ENCODE peak calls at places on chromosomes 12 and 14, in six cellular contexts. One of them, this sample, is unnamed.

GRCh38 chr12:47941475-47942326 is 21.7 kb upstream of the TMEM106C start:
- DNase-seq in thoracic aorta: no peak
- DNase-seq in AG09319: no peak
- DNase-seq in prostate gland: no peak
- DNase-seq in choroid plexus epithelial cell: no peak
- DNase-seq in Calu3: no peak
- DNase-seq in this sample: no peak

GRCh38 chr12:26870491-26871419 is 37.8 kb upstream of the ITPR2 start:
- DNase-seq in thoracic aorta: no peak
- DNase-seq in AG09319: no peak
- DNase-seq in prostate gland: peak; percentile 78
- DNase-seq in choroid plexus epithelial cell: peak; percentile 70
- DNase-seq in Calu3: peak; percentile 27
- DNase-seq in this sample: no peak

GRCh38 chr12:48288387-48289268 is 62.1 kb downstream of the ZNF641 start:
- DNase-seq in thoracic aorta: no peak
- DNase-seq in AG09319: no peak
- DNase-seq in prostate gland: no peak
- DNase-seq in choroid plexus epithelial cell: no peak
- DNase-seq in Calu3: no peak
- DNase-seq in this sample: no peak

GRCh38 chr12:6734506-6735082 is 10.7 kb downstream of the COPS7A start:
- DNase-seq in thoracic aorta: no peak
- DNase-seq in AG09319: no peak
- DNase-seq in prostate gland: no peak
- DNase-seq in choroid plexus epithelial cell: no peak
- DNase-seq in Calu3: no peak
- DNase-seq in this sample: no peak

GRCh38 chr12:93908846-93909592 is 231.8 kb downstream of the CRADD start:
- DNase-seq in thoracic aorta: no peak
- DNase-seq in AG09319: no peak
- DNase-seq in prostate gland: no peak
- DNase-seq in choroid plexus epithelial cell: peak; percentile 16
- DNase-seq in Calu3: peak; percentile 14
- DNase-seq in this sample: peak; percentile 45

GRCh38 chr14:67420102-67420739 is 8.3 kb upstream of the PLEK2 start:
- DNase-seq in thoracic aorta: no peak
- DNase-seq in AG09319: no peak
- DNase-seq in prostate gland: no peak
- DNase-seq in choroid plexus epithelial cell: no peak
- DNase-seq in Calu3: peak; percentile 67
- DNase-seq in this sample: no peak

GRCh38 chr12:58425481-58426392 is 484.4 kb downstream of the ATP23 start:
- DNase-seq in thoracic aorta: no peak
- DNase-seq in AG09319: no peak
- DNase-seq in prostate gland: peak; percentile 36
- DNase-seq in choroid plexus epithelial cell: peak; percentile 94
- DNase-seq in Calu3: peak; percentile 62
- DNase-seq in this sample: no peak

GRCh38 chr14:20661197-20661596 is 19.7 kb upstream of the OR6S1 start:
- DNase-seq in thoracic aorta: no peak
- DNase-seq in AG09319: no peak
- DNase-seq in prostate gland: no peak
- DNase-seq in choroid plexus epithelial cell: no peak
- DNase-seq in Calu3: no peak
- DNase-seq in this sample: no peak

GRCh38 chr12:20150835-20151234 is 217.5 kb upstream of the PDE3A start:
- DNase-seq in thoracic aorta: no peak
- DNase-seq in AG09319: no peak
- DNase-seq in prostate gland: no peak
- DNase-seq in choroid plexus epithelial cell: no peak
- DNase-seq in Calu3: no peak
- DNase-seq in this sample: no peak

GRCh38 chr12:109130755-109131521 is 14.6 kb downstream of the ACACB start:
- DNase-seq in thoracic aorta: no peak
- DNase-seq in AG09319: no peak
- DNase-seq in prostate gland: no peak
- DNase-seq in choroid plexus epithelial cell: no peak
- DNase-seq in Calu3: no peak
- DNase-seq in this sample: peak; percentile 75

GRCh38 chr14:93892923-93893549 is 34.1 kb upstream of the FAM181A start:
- DNase-seq in thoracic aorta: peak; percentile 34
- DNase-seq in AG09319: peak; percentile 18
- DNase-seq in prostate gland: peak; percentile 62
- DNase-seq in choroid plexus epithelial cell: peak; percentile 71
- DNase-seq in Calu3: peak; percentile 85
- DNase-seq in this sample: peak; percentile 75

GRCh38 chr14:71240866-71241520 is 333.7 kb downstream of the PCNX1 start:
- DNase-seq in thoracic aorta: no peak
- DNase-seq in AG09319: no peak
- DNase-seq in prostate gland: no peak
- DNase-seq in choroid plexus epithelial cell: no peak
- DNase-seq in Calu3: no peak
- DNase-seq in this sample: no peak

GRCh38 chr14:76863724-76864407 is 37.7 kb downstream of the LRRC74A start:
- DNase-seq in thoracic aorta: no peak
- DNase-seq in AG09319: no peak
- DNase-seq in prostate gland: no peak
- DNase-seq in choroid plexus epithelial cell: peak; percentile 30
- DNase-seq in Calu3: peak; percentile 33
- DNase-seq in this sample: peak; percentile 62

GRCh38 chr14:69996197-69996596 is 117.0 kb downstream of the SMOC1 start:
- DNase-seq in thoracic aorta: no peak
- DNase-seq in AG09319: no peak
- DNase-seq in prostate gland: no peak
- DNase-seq in choroid plexus epithelial cell: peak; percentile 69
- DNase-seq in Calu3: no peak
- DNase-seq in this sample: no peak

GRCh38 chr14:77950371-77950770 is 150.5 kb downstream of the ADCK1 start:
- DNase-seq in thoracic aorta: no peak
- DNase-seq in AG09319: no peak
- DNase-seq in prostate gland: no peak
- DNase-seq in choroid plexus epithelial cell: peak; percentile 8
- DNase-seq in Calu3: no peak
- DNase-seq in this sample: no peak

GRCh38 chr12:46534442-46534841 is 161.9 kb upstream of the SLC38A2 start:
- DNase-seq in thoracic aorta: no peak
- DNase-seq in AG09319: no peak
- DNase-seq in prostate gland: no peak
- DNase-seq in choroid plexus epithelial cell: no peak
- DNase-seq in Calu3: no peak
- DNase-seq in this sample: no peak

GRCh38 chr12:98909749-98910148 is 264.7 kb downstream of the APAF1 start:
- DNase-seq in thoracic aorta: no peak
- DNase-seq in AG09319: no peak
- DNase-seq in prostate gland: no peak
- DNase-seq in choroid plexus epithelial cell: no peak
- DNase-seq in Calu3: no peak
- DNase-seq in this sample: no peak

GRCh38 chr14:51253880-51254279 is 13.8 kb downstream of the TMX1 start:
- DNase-seq in thoracic aorta: no peak
- DNase-seq in AG09319: no peak
- DNase-seq in prostate gland: no peak
- DNase-seq in choroid plexus epithelial cell: no peak
- DNase-seq in Calu3: no peak
- DNase-seq in this sample: no peak

GRCh38 chr12:63915105-63915830 is 70.8 kb downstream of the SRGAP1 start:
- DNase-seq in thoracic aorta: no peak
- DNase-seq in AG09319: no peak
- DNase-seq in prostate gland: no peak
- DNase-seq in choroid plexus epithelial cell: peak; percentile 80
- DNase-seq in Calu3: peak; percentile 26
- DNase-seq in this sample: no peak

GRCh38 chr14:21016791-21017190 is 8.1 kb downstream of the NDRG2 start:
- DNase-seq in thoracic aorta: no peak
- DNase-seq in AG09319: no peak
- DNase-seq in prostate gland: no peak
- DNase-seq in choroid plexus epithelial cell: no peak
- DNase-seq in Calu3: no peak
- DNase-seq in this sample: no peak

GRCh38 chr12:53431187-53431586 is 7.5 kb downstream of the AMHR2 start:
- DNase-seq in thoracic aorta: no peak
- DNase-seq in AG09319: no peak
- DNase-seq in prostate gland: no peak
- DNase-seq in choroid plexus epithelial cell: no peak
- DNase-seq in Calu3: no peak
- DNase-seq in this sample: no peak

GRCh38 chr14:54567634-54568561 is 970 bp downstream of the SAMD4A start:
- DNase-seq in thoracic aorta: no peak
- DNase-seq in AG09319: no peak
- DNase-seq in prostate gland: peak; percentile 37
- DNase-seq in choroid plexus epithelial cell: peak; percentile 63
- DNase-seq in Calu3: peak; percentile 40
- DNase-seq in this sample: peak; percentile 59
- TF ChIP-seq CTCF in thoracic aorta: peak; percentile 11
- TF ChIP-seq CTCF in AG09319: no peak
- TF ChIP-seq CTCF in prostate gland: no peak
- TF ChIP-seq CTCF in choroid plexus epithelial cell: no peak
- TF ChIP-seq CTCF in Calu3: no peak
- TF ChIP-seq CTCF in this sample: no peak

GRCh38 chr12:11347810-11348209 is 37.6 kb upstream of the PRB4 start:
- DNase-seq in thoracic aorta: no peak
- DNase-seq in AG09319: no peak
- DNase-seq in prostate gland: no peak
- DNase-seq in choroid plexus epithelial cell: peak; percentile 13
- DNase-seq in Calu3: no peak
- DNase-seq in this sample: no peak
- TF ChIP-seq CTCF in thoracic aorta: peak; percentile 19
- TF ChIP-seq CTCF in AG09319: no peak
- TF ChIP-seq CTCF in prostate gland: no peak
- TF ChIP-seq CTCF in choroid plexus epithelial cell: no peak
- TF ChIP-seq CTCF in Calu3: peak; percentile 33
- TF ChIP-seq CTCF in this sample: no peak

DNA sequence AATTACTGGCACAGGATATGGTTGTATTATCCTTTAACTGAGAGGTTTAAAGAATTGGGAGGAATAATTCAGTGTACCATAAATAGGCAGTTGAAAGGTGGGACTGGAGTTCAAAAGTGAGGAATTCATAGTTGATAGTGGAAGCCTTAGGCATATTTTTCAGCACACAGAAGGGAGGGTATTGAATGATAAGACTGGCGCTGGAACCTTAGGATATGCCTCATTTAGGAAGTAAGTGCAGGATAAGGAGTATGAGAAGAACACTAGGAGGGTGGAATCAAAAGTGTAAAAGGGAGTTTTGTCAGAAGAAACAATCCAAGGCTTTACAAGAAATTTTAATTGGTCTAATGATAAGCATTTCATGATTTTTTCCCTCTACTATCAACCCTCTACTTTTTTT is 398.9 kb downstream of the C12orf75 start:
- DNase-seq in thoracic aorta: no peak
- DNase-seq in AG09319: no peak
- DNase-seq in prostate gland: no peak
- DNase-seq in choroid plexus epithelial cell: no peak
- DNase-seq in Calu3: no peak
- DNase-seq in this sample: no peak
- TF ChIP-seq CTCF in thoracic aorta: no peak
- TF ChIP-seq CTCF in AG09319: no peak
- TF ChIP-seq CTCF in prostate gland: no peak
- TF ChIP-seq CTCF in choroid plexus epithelial cell: no peak
- TF ChIP-seq CTCF in Calu3: no peak
- TF ChIP-seq CTCF in this sample: no peak

GRCh38 chr14:92315050-92315785 is 7.7 kb upstream of the SLC24A4 start:
- DNase-seq in thoracic aorta: no peak
- DNase-seq in AG09319: no peak
- DNase-seq in prostate gland: no peak
- DNase-seq in choroid plexus epithelial cell: no peak
- DNase-seq in Calu3: no peak
- DNase-seq in this sample: no peak
- TF ChIP-seq CTCF in thoracic aorta: no peak
- TF ChIP-seq CTCF in AG09319: no peak
- TF ChIP-seq CTCF in prostate gland: no peak
- TF ChIP-seq CTCF in choroid plexus epithelial cell: no peak
- TF ChIP-seq CTCF in Calu3: no peak
- TF ChIP-seq CTCF in this sample: no peak

DNA sequence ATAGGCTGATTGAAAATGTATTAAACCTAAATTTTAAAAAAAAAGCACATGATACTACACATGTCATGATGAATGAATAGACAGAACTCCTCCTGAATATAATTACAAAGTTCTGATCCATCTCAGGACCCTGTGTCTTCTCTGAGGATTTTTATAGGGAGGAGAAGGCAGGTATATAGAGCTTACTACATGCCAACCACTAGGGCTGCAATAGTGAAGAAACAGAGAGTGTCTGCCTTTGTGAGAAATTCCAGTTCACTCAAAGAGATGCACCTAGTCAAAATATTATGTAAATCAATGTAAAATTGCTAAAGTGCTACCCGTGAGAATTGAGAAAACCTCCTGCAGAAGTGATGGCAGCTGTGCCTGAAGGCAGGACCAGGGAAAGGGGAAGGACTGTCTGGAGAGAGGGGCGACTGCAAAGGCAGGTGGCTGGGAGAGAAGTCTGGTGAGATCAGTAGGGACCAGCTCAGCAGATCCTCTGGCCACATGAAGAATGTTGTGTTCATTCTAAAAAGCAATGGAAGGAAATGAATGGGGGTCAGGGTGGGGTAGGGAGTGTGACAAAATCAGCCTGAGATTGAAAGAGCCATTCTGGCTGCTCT is 15.1 kb downstream of the ABHD4 start:
- DNase-seq in thoracic aorta: no peak
- DNase-seq in AG09319: no peak
- DNase-seq in prostate gland: no peak
- DNase-seq in choroid plexus epithelial cell: peak; percentile 45
- DNase-seq in Calu3: no peak
- DNase-seq in this sample: no peak
- TF ChIP-seq CTCF in thoracic aorta: no peak
- TF ChIP-seq CTCF in AG09319: no peak
- TF ChIP-seq CTCF in prostate gland: no peak
- TF ChIP-seq CTCF in choroid plexus epithelial cell: peak; percentile 41
- TF ChIP-seq CTCF in Calu3: no peak
- TF ChIP-seq CTCF in this sample: no peak

GRCh38 chr12:8950702-8951478 is 1.4 kb upstream of the M6PR start:
- DNase-seq in thoracic aorta: no peak
- DNase-seq in AG09319: no peak
- DNase-seq in prostate gland: no peak
- DNase-seq in choroid plexus epithelial cell: no peak
- DNase-seq in Calu3: no peak
- DNase-seq in this sample: no peak
- TF ChIP-seq CTCF in thoracic aorta: peak; percentile 14
- TF ChIP-seq CTCF in AG09319: no peak
- TF ChIP-seq CTCF in prostate gland: no peak
- TF ChIP-seq CTCF in choroid plexus epithelial cell: no peak
- TF ChIP-seq CTCF in Calu3: no peak
- TF ChIP-seq CTCF in this sample: no peak

DNA sequence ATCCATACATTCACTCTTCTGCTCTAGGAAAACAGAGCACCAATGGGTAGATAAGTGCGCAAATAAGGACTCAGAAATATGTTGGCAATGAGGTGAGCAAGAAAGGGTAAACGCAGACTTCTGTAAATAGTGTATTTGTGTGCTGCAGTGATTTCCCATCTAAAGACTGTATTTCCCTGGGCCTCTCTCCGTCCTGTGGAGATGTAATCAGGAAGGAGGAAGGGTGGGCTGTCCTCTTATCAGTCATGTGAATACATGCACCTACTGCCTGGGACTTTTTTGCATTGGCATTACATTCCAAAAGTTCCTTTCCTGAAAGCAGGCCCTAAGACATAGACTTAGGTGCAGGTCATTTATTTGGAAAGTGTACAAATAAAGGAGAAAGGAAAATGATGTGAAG is 114.5 kb downstream of the OTOGL start:
- DNase-seq in thoracic aorta: no peak
- DNase-seq in AG09319: no peak
- DNase-seq in prostate gland: no peak
- DNase-seq in choroid plexus epithelial cell: no peak
- DNase-seq in Calu3: no peak
- DNase-seq in this sample: no peak
- TF ChIP-seq CTCF in thoracic aorta: no peak
- TF ChIP-seq CTCF in AG09319: no peak
- TF ChIP-seq CTCF in prostate gland: no peak
- TF ChIP-seq CTCF in choroid plexus epithelial cell: no peak
- TF ChIP-seq CTCF in Calu3: no peak
- TF ChIP-seq CTCF in this sample: no peak

GRCh38 chr12:116697305-116698130 is 40.4 kb downstream of the SPRING1 start:
- DNase-seq in thoracic aorta: no peak
- DNase-seq in AG09319: no peak
- DNase-seq in prostate gland: peak; percentile 49
- DNase-seq in choroid plexus epithelial cell: no peak
- DNase-seq in Calu3: peak; percentile 39
- DNase-seq in this sample: no peak
- TF ChIP-seq CTCF in thoracic aorta: no peak
- TF ChIP-seq CTCF in AG09319: peak; percentile 31
- TF ChIP-seq CTCF in prostate gland: no peak
- TF ChIP-seq CTCF in choroid plexus epithelial cell: peak; percentile 33
- TF ChIP-seq CTCF in Calu3: no peak
- TF ChIP-seq CTCF in this sample: no peak

This sample was measured in tibial artery.